ENCODE peak calls at places on chromosomes 4 and X, in ten cellular contexts. One of them, this sample, is unnamed.

GRCh38 chr4:76539979-76540378 is 105.0 kb downstream of the SHROOM3 start:
- DNase-seq in NCI-H345: no peak
- DNase-seq in T-cell: no peak
- DNase-seq in left colon: no peak
- DNase-seq in activated T-helper 1 cell treated with Interleukin-2 at 50 U/mL for 16 hours: no peak
- DNase-seq in fibroblast of the aortic adventitia: peak
- DNase-seq in epithelial cell of prostate: no peak
- DNase-seq in HuH-7: no peak
- DNase-seq in M059J: peak
- DNase-seq in nephron progenitor cell: no peak
- DNase-seq in this sample: no peak

GRCh38 chr4:45183905-45184304 is 457.5 kb upstream of the GNPDA2 start:
- DNase-seq in NCI-H345: no peak
- DNase-seq in HuH-7: no peak
- DNase-seq in epithelial cell of prostate: no peak
- DNase-seq in fibroblast of the aortic adventitia: no peak
- DNase-seq in left colon: no peak
- DNase-seq in activated T-helper 1 cell treated with Interleukin-2 at 50 U/mL for 16 hours: no peak
- DNase-seq in M059J: no peak
- DNase-seq in T-cell: no peak
- DNase-seq in nephron progenitor cell: no peak
- DNase-seq in this sample: no peak

GRCh38 chr4:153076861-153077260 is 127.4 kb upstream of the TRIM2 start:
- DNase-seq in nephron progenitor cell: no peak
- DNase-seq in epithelial cell of prostate: no peak
- DNase-seq in T-cell: no peak
- DNase-seq in M059J: no peak
- DNase-seq in fibroblast of the aortic adventitia: no peak
- DNase-seq in NCI-H345: no peak
- DNase-seq in left colon: no peak
- DNase-seq in activated T-helper 1 cell treated with Interleukin-2 at 50 U/mL for 16 hours: no peak
- DNase-seq in HuH-7: no peak
- DNase-seq in this sample: no peak

GRCh38 chr4:156971168-156971601 is 414 bp downstream of the PDGFC start:
- DNase-seq in M059J: no peak
- DNase-seq in NCI-H345: peak
- DNase-seq in T-cell: no peak
- DNase-seq in activated T-helper 1 cell treated with Interleukin-2 at 50 U/mL for 16 hours: no peak
- DNase-seq in HuH-7: no peak
- DNase-seq in nephron progenitor cell: peak
- DNase-seq in left colon: peak
- DNase-seq in fibroblast of the aortic adventitia: no peak
- DNase-seq in epithelial cell of prostate: no peak
- DNase-seq in this sample: peak

GRCh38 chr4:137124278-137124932 is 407.9 kb downstream of the PCDH18 start:
- DNase-seq in NCI-H345: peak
- DNase-seq in T-cell: no peak
- DNase-seq in fibroblast of the aortic adventitia: peak
- DNase-seq in M059J: peak
- DNase-seq in activated T-helper 1 cell treated with Interleukin-2 at 50 U/mL for 16 hours: no peak
- DNase-seq in HuH-7: peak
- DNase-seq in epithelial cell of prostate: no peak
- DNase-seq in nephron progenitor cell: no peak
- DNase-seq in left colon: no peak
- DNase-seq in this sample: peak

GRCh38 chr4:10175626-10176025 is 59.0 kb upstream of the WDR1 start:
- DNase-seq in NCI-H345: no peak
- DNase-seq in fibroblast of the aortic adventitia: no peak
- DNase-seq in left colon: no peak
- DNase-seq in HuH-7: no peak
- DNase-seq in T-cell: no peak
- DNase-seq in epithelial cell of prostate: no peak
- DNase-seq in M059J: peak
- DNase-seq in nephron progenitor cell: no peak
- DNase-seq in activated T-helper 1 cell treated with Interleukin-2 at 50 U/mL for 16 hours: no peak
- DNase-seq in this sample: no peak

GRCh38 chr4:120977435-120977997 is 55.0 kb upstream of the PRDM5 start:
- DNase-seq in NCI-H345: no peak
- DNase-seq in left colon: no peak
- DNase-seq in activated T-helper 1 cell treated with Interleukin-2 at 50 U/mL for 16 hours: no peak
- DNase-seq in T-cell: no peak
- DNase-seq in HuH-7: no peak
- DNase-seq in epithelial cell of prostate: peak
- DNase-seq in nephron progenitor cell: no peak
- DNase-seq in fibroblast of the aortic adventitia: peak
- DNase-seq in M059J: peak
- DNase-seq in this sample: peak

GRCh38 chr4:85370400-85371032 is 104.4 kb upstream of the ARHGAP24 start:
- DNase-seq in epithelial cell of prostate: no peak
- DNase-seq in nephron progenitor cell: peak
- DNase-seq in M059J: peak
- DNase-seq in left colon: no peak
- DNase-seq in NCI-H345: peak
- DNase-seq in activated T-helper 1 cell treated with Interleukin-2 at 50 U/mL for 16 hours: no peak
- DNase-seq in HuH-7: peak
- DNase-seq in fibroblast of the aortic adventitia: peak
- DNase-seq in T-cell: no peak
- DNase-seq in this sample: peak

GRCh38 chr4:4334798-4335520 is 44.9 kb downstream of the ZBTB49 start:
- DNase-seq in M059J: peak
- DNase-seq in nephron progenitor cell: peak
- DNase-seq in fibroblast of the aortic adventitia: peak
- DNase-seq in left colon: peak
- DNase-seq in epithelial cell of prostate: no peak
- DNase-seq in NCI-H345: peak
- DNase-seq in HuH-7: peak
- DNase-seq in T-cell: peak
- DNase-seq in activated T-helper 1 cell treated with Interleukin-2 at 50 U/mL for 16 hours: peak
- DNase-seq in this sample: peak

GRCh38 chr4:52037730-52038108 is 380 bp downstream of the SGCB start:
- DNase-seq in M059J: peak
- DNase-seq in HuH-7: peak
- DNase-seq in nephron progenitor cell: no peak
- DNase-seq in T-cell: no peak
- DNase-seq in NCI-H345: peak
- DNase-seq in epithelial cell of prostate: no peak
- DNase-seq in left colon: no peak
- DNase-seq in activated T-helper 1 cell treated with Interleukin-2 at 50 U/mL for 16 hours: no peak
- DNase-seq in fibroblast of the aortic adventitia: peak
- DNase-seq in this sample: peak

GRCh38 chrX:71118032-71118984 is at the start of gene MED12:
- DNase-seq in left colon: peak
- DNase-seq in T-cell: peak
- DNase-seq in epithelial cell of prostate: no peak
- DNase-seq in nephron progenitor cell: peak
- DNase-seq in HuH-7: peak
- DNase-seq in M059J: peak
- DNase-seq in activated T-helper 1 cell treated with Interleukin-2 at 50 U/mL for 16 hours: peak
- DNase-seq in fibroblast of the aortic adventitia: peak
- DNase-seq in NCI-H345: peak
- DNase-seq in this sample: peak

GRCh38 chrX:113422323-113422722 is 581.7 kb upstream of the AMOT start:
- DNase-seq in T-cell: no peak
- DNase-seq in M059J: no peak
- DNase-seq in fibroblast of the aortic adventitia: no peak
- DNase-seq in left colon: no peak
- DNase-seq in HuH-7: no peak
- DNase-seq in NCI-H345: no peak
- DNase-seq in epithelial cell of prostate: no peak
- DNase-seq in nephron progenitor cell: no peak
- DNase-seq in activated T-helper 1 cell treated with Interleukin-2 at 50 U/mL for 16 hours: no peak
- DNase-seq in this sample: no peak

GRCh38 chr4:2796261-2797187 is 3.6 kb downstream of the SH3BP2 start:
- DNase-seq in activated T-helper 1 cell treated with Interleukin-2 at 50 U/mL for 16 hours: no peak
- DNase-seq in M059J: peak
- DNase-seq in HuH-7: no peak
- DNase-seq in T-cell: no peak
- DNase-seq in epithelial cell of prostate: peak
- DNase-seq in nephron progenitor cell: no peak
- DNase-seq in NCI-H345: no peak
- DNase-seq in fibroblast of the aortic adventitia: peak
- DNase-seq in left colon: peak
- DNase-seq in this sample: no peak

GRCh38 chrX:150849486-150849885 is 49.0 kb downstream of the CD99L2 start:
- DNase-seq in activated T-helper 1 cell treated with Interleukin-2 at 50 U/mL for 16 hours: no peak
- DNase-seq in M059J: no peak
- DNase-seq in nephron progenitor cell: no peak
- DNase-seq in left colon: no peak
- DNase-seq in HuH-7: no peak
- DNase-seq in epithelial cell of prostate: no peak
- DNase-seq in T-cell: no peak
- DNase-seq in NCI-H345: no peak
- DNase-seq in fibroblast of the aortic adventitia: no peak
- DNase-seq in this sample: no peak

GRCh38 chr4:118338981-118339765 is 13.6 kb downstream of the PRSS12 start:
- DNase-seq in HuH-7: no peak
- DNase-seq in M059J: peak
- DNase-seq in nephron progenitor cell: no peak
- DNase-seq in fibroblast of the aortic adventitia: peak
- DNase-seq in T-cell: no peak
- DNase-seq in activated T-helper 1 cell treated with Interleukin-2 at 50 U/mL for 16 hours: no peak
- DNase-seq in epithelial cell of prostate: no peak
- DNase-seq in NCI-H345: no peak
- DNase-seq in left colon: no peak
- DNase-seq in this sample: no peak

GRCh38 chr4:176335421-176335820 is 15.7 kb downstream of the SPCS3 start:
- DNase-seq in HuH-7: no peak
- DNase-seq in M059J: no peak
- DNase-seq in NCI-H345: no peak
- DNase-seq in epithelial cell of prostate: no peak
- DNase-seq in activated T-helper 1 cell treated with Interleukin-2 at 50 U/mL for 16 hours: no peak
- DNase-seq in nephron progenitor cell: no peak
- DNase-seq in left colon: no peak
- DNase-seq in T-cell: no peak
- DNase-seq in fibroblast of the aortic adventitia: peak
- DNase-seq in this sample: no peak

GRCh38 chr4:67198757-67199156 is 346.5 kb downstream of the CENPC start:
- DNase-seq in nephron progenitor cell: no peak
- DNase-seq in left colon: no peak
- DNase-seq in epithelial cell of prostate: peak
- DNase-seq in activated T-helper 1 cell treated with Interleukin-2 at 50 U/mL for 16 hours: no peak
- DNase-seq in T-cell: no peak
- DNase-seq in M059J: peak
- DNase-seq in fibroblast of the aortic adventitia: peak
- DNase-seq in NCI-H345: peak
- DNase-seq in HuH-7: peak
- DNase-seq in this sample: peak

GRCh38 chr4:8202108-8202507 is 3.0 kb downstream of the SH3TC1 start:
- DNase-seq in M059J: no peak
- DNase-seq in HuH-7: no peak
- DNase-seq in activated T-helper 1 cell treated with Interleukin-2 at 50 U/mL for 16 hours: no peak
- DNase-seq in T-cell: no peak
- DNase-seq in NCI-H345: no peak
- DNase-seq in epithelial cell of prostate: no peak
- DNase-seq in fibroblast of the aortic adventitia: no peak
- DNase-seq in left colon: no peak
- DNase-seq in nephron progenitor cell: no peak
- DNase-seq in this sample: no peak

GRCh38 chrX:155967653-155968052 is 29.8 kb upstream of the IL9R start:
- DNase-seq in activated T-helper 1 cell treated with Interleukin-2 at 50 U/mL for 16 hours: no peak
- DNase-seq in NCI-H345: no peak
- DNase-seq in fibroblast of the aortic adventitia: peak
- DNase-seq in left colon: no peak
- DNase-seq in HuH-7: no peak
- DNase-seq in M059J: no peak
- DNase-seq in epithelial cell of prostate: no peak
- DNase-seq in nephron progenitor cell: no peak
- DNase-seq in T-cell: no peak
- DNase-seq in this sample: no peak

GRCh38 chr4:82758701-82759685 is 39.6 kb downstream of the SCD5 start:
- DNase-seq in M059J: no peak
- DNase-seq in nephron progenitor cell: no peak
- DNase-seq in HuH-7: no peak
- DNase-seq in activated T-helper 1 cell treated with Interleukin-2 at 50 U/mL for 16 hours: no peak
- DNase-seq in fibroblast of the aortic adventitia: no peak
- DNase-seq in NCI-H345: no peak
- DNase-seq in left colon: no peak
- DNase-seq in T-cell: no peak
- DNase-seq in epithelial cell of prostate: no peak
- DNase-seq in this sample: no peak

GRCh38 chr4:132396636-132397035 is 752.5 kb upstream of the PCDH10 start:
- DNase-seq in M059J: no peak
- DNase-seq in HuH-7: no peak
- DNase-seq in T-cell: no peak
- DNase-seq in epithelial cell of prostate: no peak
- DNase-seq in left colon: no peak
- DNase-seq in fibroblast of the aortic adventitia: no peak
- DNase-seq in nephron progenitor cell: no peak
- DNase-seq in NCI-H345: no peak
- DNase-seq in activated T-helper 1 cell treated with Interleukin-2 at 50 U/mL for 16 hours: no peak
- DNase-seq in this sample: no peak

GRCh38 chr4:6502747-6503465 is 30.5 kb upstream of the PPP2R2C start:
- DNase-seq in HuH-7: no peak
- DNase-seq in fibroblast of the aortic adventitia: no peak
- DNase-seq in activated T-helper 1 cell treated with Interleukin-2 at 50 U/mL for 16 hours: no peak
- DNase-seq in M059J: no peak
- DNase-seq in epithelial cell of prostate: no peak
- DNase-seq in NCI-H345: no peak
- DNase-seq in nephron progenitor cell: no peak
- DNase-seq in T-cell: no peak
- DNase-seq in left colon: no peak
- DNase-seq in this sample: no peak

GRCh38 chr4:175330652-175331051 is 412.5 kb downstream of the ADAM29 start:
- DNase-seq in M059J: no peak
- DNase-seq in HuH-7: no peak
- DNase-seq in fibroblast of the aortic adventitia: peak
- DNase-seq in activated T-helper 1 cell treated with Interleukin-2 at 50 U/mL for 16 hours: no peak
- DNase-seq in nephron progenitor cell: no peak
- DNase-seq in T-cell: no peak
- DNase-seq in NCI-H345: no peak
- DNase-seq in left colon: no peak
- DNase-seq in epithelial cell of prostate: no peak
- DNase-seq in this sample: no peak

GRCh38 chr4:147096667-147097604 is 151.3 kb upstream of the TTC29 start:
- DNase-seq in NCI-H345: peak
- DNase-seq in T-cell: no peak
- DNase-seq in activated T-helper 1 cell treated with Interleukin-2 at 50 U/mL for 16 hours: no peak
- DNase-seq in M059J: peak
- DNase-seq in left colon: no peak
- DNase-seq in nephron progenitor cell: no peak
- DNase-seq in fibroblast of the aortic adventitia: peak
- DNase-seq in epithelial cell of prostate: no peak
- DNase-seq in HuH-7: peak
- DNase-seq in this sample: peak

GRCh38 chrX:106437407-106437806 is 174.4 kb upstream of the RADX start:
- DNase-seq in nephron progenitor cell: no peak
- DNase-seq in fibroblast of the aortic adventitia: no peak
- DNase-seq in epithelial cell of prostate: no peak
- DNase-seq in left colon: no peak
- DNase-seq in activated T-helper 1 cell treated with Interleukin-2 at 50 U/mL for 16 hours: no peak
- DNase-seq in HuH-7: no peak
- DNase-seq in NCI-H345: no peak
- DNase-seq in T-cell: no peak
- DNase-seq in M059J: no peak
- DNase-seq in this sample: no peak

GRCh38 chr4:46931981-46932380 is 22.9 kb upstream of the COX7B2 start:
- DNase-seq in epithelial cell of prostate: no peak
- DNase-seq in activated T-helper 1 cell treated with Interleukin-2 at 50 U/mL for 16 hours: no peak
- DNase-seq in T-cell: no peak
- DNase-seq in HuH-7: peak
- DNase-seq in nephron progenitor cell: peak
- DNase-seq in M059J: peak
- DNase-seq in left colon: no peak
- DNase-seq in fibroblast of the aortic adventitia: peak
- DNase-seq in NCI-H345: no peak
- DNase-seq in this sample: peak

GRCh38 chr4:80197601-80198444 is 520 bp downstream of the PRDM8 start:
- DNase-seq in T-cell: no peak
- DNase-seq in activated T-helper 1 cell treated with Interleukin-2 at 50 U/mL for 16 hours: no peak
- DNase-seq in NCI-H345: peak
- DNase-seq in left colon: no peak
- DNase-seq in HuH-7: no peak
- DNase-seq in nephron progenitor cell: peak
- DNase-seq in fibroblast of the aortic adventitia: no peak
- DNase-seq in M059J: peak
- DNase-seq in epithelial cell of prostate: no peak
- DNase-seq in this sample: peak

GRCh38 chr4:155610143-155610542 is 56.5 kb upstream of the GUCY1A1 start:
- DNase-seq in nephron progenitor cell: no peak
- DNase-seq in left colon: no peak
- DNase-seq in T-cell: no peak
- DNase-seq in M059J: no peak
- DNase-seq in activated T-helper 1 cell treated with Interleukin-2 at 50 U/mL for 16 hours: no peak
- DNase-seq in fibroblast of the aortic adventitia: no peak
- DNase-seq in epithelial cell of prostate: no peak
- DNase-seq in NCI-H345: no peak
- DNase-seq in HuH-7: no peak
- DNase-seq in this sample: no peak